ENCODE peak calls at places on chromosomes 6 and 20, in four cellular contexts. Y is cardiac muscle cell, Z is fibroblast of lung, R is mucosa of descending colon. S is an unnamed sample.

GRCh38 chr20:48283470-48284110 is 498.3 kb upstream of the SULF2 start:
- DNase-seq in R (peak; percentile 39), Y (peak; percentile 97), Z (peak; percentile 94), S (no peak)

GRCh38 chr6:91193446-91193845 is 606.6 kb upstream of the MAP3K7 start:
- DNase-seq in Z (no peak), Y (no peak), R (no peak), S (no peak)

GRCh38 chr6:11710221-11710836 is 68.3 kb downstream of the ADTRP start:
- DNase-seq in Z (no peak), R (no peak), Y (no peak), S (no peak)

GRCh38 chr20:5131502-5131901 is 4.7 kb downstream of the CDS2 start:
- DNase-seq in Y (no peak), R (no peak), Z (no peak), S (peak; percentile 49)

GRCh38 chr6:5109436-5109835 is 24.3 kb downstream of the PPP1R3G start:
- DNase-seq in Y (no peak), R (no peak), Z (no peak), S (no peak)

GRCh38 chr6:88376759-88377387 is 210.7 kb upstream of the CNR1 start:
- DNase-seq in Y (peak; percentile 78), Z (peak; percentile 53), R (no peak), S (no peak)

GRCh38 chr20:61951695-61952533 is 113.8 kb downstream of the TAF4 start:
- DNase-seq in Y (peak; percentile 12), Z (peak; percentile 30), R (no peak), S (no peak)

GRCh38 chr20:50309280-50309763 is 118.7 kb downstream of the CEBPB start:
- DNase-seq in Y (peak; percentile 73), R (no peak), Z (peak; percentile 81), S (no peak)

DNA sequence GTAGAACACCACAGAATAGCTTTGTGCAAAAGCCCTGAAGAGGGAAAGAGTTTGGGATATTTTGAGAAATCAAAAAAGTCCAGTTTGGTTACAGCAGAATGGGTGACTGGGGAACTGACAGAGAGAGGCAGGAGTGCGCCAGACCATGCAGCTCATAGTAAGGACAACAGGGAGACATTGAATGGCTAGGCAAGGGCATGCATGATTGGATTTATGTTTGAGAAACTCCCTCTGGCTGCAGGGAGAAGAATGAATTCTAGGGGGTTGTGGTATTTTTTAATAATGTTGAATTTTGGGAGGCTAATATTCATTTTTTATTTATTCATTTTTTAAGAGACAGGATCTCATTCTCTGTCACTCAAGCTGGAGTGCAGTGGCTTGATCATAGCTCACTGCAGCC is 49.9 kb downstream of the TGM2 start:
- DNase-seq in Y (no peak), R (no peak), Z (no peak), S (no peak)
- TF ChIP-seq CTCF in Y (no peak), R (no peak), Z (peak; percentile 29), S (no peak)

DNA sequence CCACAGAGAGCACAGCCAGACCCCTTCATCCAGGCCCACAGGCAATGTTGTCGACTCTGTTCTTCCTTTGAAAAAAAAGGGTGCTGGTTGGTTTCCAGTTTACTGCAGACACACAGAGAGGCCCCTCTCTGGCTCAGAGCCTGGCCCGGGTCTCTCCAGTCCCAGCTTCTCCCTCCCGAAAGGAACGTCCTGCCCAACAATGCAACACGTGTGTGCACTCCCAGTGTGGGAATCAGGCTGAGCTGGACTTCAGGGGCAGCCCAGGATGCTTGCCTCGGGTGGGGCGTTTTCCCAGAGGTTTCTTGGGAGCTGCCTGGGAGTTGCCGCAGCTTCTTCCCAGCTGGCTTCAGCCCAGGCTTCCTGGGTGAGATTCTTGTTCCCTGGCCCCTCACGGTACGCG is 4.6 kb upstream of the NKAIN4 start:
- DNase-seq in R (no peak), Y (peak; percentile 32), Z (peak; percentile 58), S (no peak)
- H3K4me3 ChIP-seq in R (no peak overlapping the region), Y (no peak overlapping the region), Z (no peak overlapping the region), S (no peak overlapping the region)

GRCh38 chr6:166905505-166906134 is 50.7 kb downstream of the RNASET2 start:
- DNase-seq in Y (no peak), Z (no peak), R (no peak), S (no peak)
- H3K36me3 ChIP-seq in Y (no peaks in the 10 kb centered on the region), Z (no peaks in the 10 kb centered on the region), R (no peaks in the 10 kb centered on the region), S (no peaks in the 10 kb centered on the region)

GRCh38 chr6:13574571-13575376 is at the start of gene SIRT5:
- DNase-seq in Y (peak; percentile 86), R (peak; percentile 93), Z (peak; percentile 73), S (peak; percentile 89)
- TF ChIP-seq CTCF in Y (peak; percentile 71), R (no peak), Z (no peak), S (no peak)

GRCh38 chr6:25316626-25317025 is 37.5 kb downstream of the CARMIL1 start:
- DNase-seq in R (no peak), Y (no peak), Z (no peak), S (no peak)

GRCh38 chr6:25315194-25315593 is 36.0 kb downstream of the CARMIL1 start:
- DNase-seq in Y (no peak), R (no peak), Z (no peak), S (no peak)

GRCh38 chr6:25315778-25316177 is 36.6 kb downstream of the CARMIL1 start:
- DNase-seq in Y (peak; percentile 53), R (no peak), Z (no peak), S (peak; percentile 15)

GRCh38 chr6:25312703-25313102 is 33.5 kb downstream of the CARMIL1 start:
- DNase-seq in R (no peak), Z (peak; percentile 89), Y (peak; percentile 83), S (no peak)

GRCh38 chr6:25314776-25315175 is 35.6 kb downstream of the CARMIL1 start:
- DNase-seq in Z (no peak), Y (no peak), R (no peak), S (no peak)
- H3K4me3 ChIP-seq in Z (no peak overlapping the region), Y (no peak overlapping the region), R (no peak overlapping the region), S (no peak overlapping the region)

GRCh38 chr20:37240337-37241055 is 21.1 kb downstream of the GHRH start:
- DNase-seq in R (no peak), Y (no peak), Z (no peak), S (no peak)
- H3K36me3 ChIP-seq in R (peaks cover 17% of the 10 kb centered on the region), Y (peaks cover 54% of the 10 kb centered on the region), Z (peaks cover 20% of the 10 kb centered on the region), S (peaks cover 39% of the 10 kb centered on the region)

GRCh38 chr20:24658920-24659660 is 189.7 kb downstream of the SYNDIG1 start:
- DNase-seq in R (no peak), Y (no peak), Z (no peak), S (no peak)

GRCh38 chr20:24654425-24654824 is 185.0 kb downstream of the SYNDIG1 start:
- DNase-seq in Z (no peak), R (no peak), Y (no peak), S (no peak)

GRCh38 chr20:24657878-24658620 is 188.6 kb downstream of the SYNDIG1 start:
- DNase-seq in Z (peak; percentile 33), R (no peak), Y (peak; percentile 21), S (no peak)

GRCh38 chr20:24656391-24656790 is 187.0 kb downstream of the SYNDIG1 start:
- DNase-seq in R (no peak), Y (no peak), Z (no peak), S (no peak)

DNA sequence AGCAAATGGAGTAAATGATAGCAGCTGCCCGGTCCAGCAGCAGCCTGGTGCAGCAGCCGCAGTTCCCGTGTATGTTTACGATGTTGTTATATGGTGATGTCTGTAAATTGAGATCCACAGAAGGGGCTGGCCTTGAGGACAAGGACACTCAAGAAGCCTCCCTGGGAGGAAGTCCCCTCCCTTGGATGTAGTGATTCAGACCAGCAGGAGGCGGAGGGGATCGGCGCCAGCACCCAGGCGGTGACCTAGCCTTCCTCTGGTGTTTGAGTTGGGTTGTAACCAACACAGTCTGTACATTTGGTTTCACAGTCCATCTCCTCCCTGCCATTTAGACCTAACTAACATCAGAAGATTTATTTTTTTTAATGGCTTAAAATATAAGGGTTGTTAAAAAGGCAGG is 187.8 kb downstream of the SYNDIG1 start:
- DNase-seq in Z (peak; percentile 67), R (peak; percentile 7), Y (peak; percentile 35), S (no peak)
- TF ChIP-seq CTCF in Z (peak; percentile 53), R (no peak), Y (peak; percentile 8), S (no peak)